ENCODE peak calls at places on chromosomes 5 and 9, in four cellular contexts. X, S, C and F are unnamed samples.

GRCh38 chr5:171175746-171176145 is 133.3 kb upstream of the TLX3 start:
- DNase-seq in X (no peak), S (no peak), C (no peak), F (no peak)

GRCh38 chr5:150189728-150190502 is at the start of gene SLC6A7:
- DNase-seq in X (no peak), S (no peak), C (no peak), F (no peak)

GRCh38 chr5:31390256-31390655 is 141.6 kb downstream of the DROSHA start:
- DNase-seq in X (no peak), S (no peak), C (no peak), F (no peak)

GRCh38 chr9:68709291-68709970 is 4.4 kb downstream of the PIP5K1B start:
- DNase-seq in X (no peak), S (no peak), C (no peak), F (no peak)

GRCh38 chr9:122213589-122214413 is 15.0 kb downstream of the LHX6 start:
- DNase-seq in X (peak), S (no peak), C (peak), F (no peak)

GRCh38 chr9:112486221-112487007 is at the start of gene KIAA1958:
- DNase-seq in X (peak), S (peak), C (peak), F (peak)

GRCh38 chr9:68493953-68494541 is 46.6 kb downstream of the TMEM252 start:
- DNase-seq in X (no peak), S (no peak), C (no peak), F (no peak)

GRCh38 chr5:168337361-168337760 is 45.9 kb downstream of the WWC1 start:
- DNase-seq in X (no peak), S (no peak), C (no peak), F (no peak)

GRCh38 chr9:77922587-77922986 is 109.0 kb downstream of the GNAQ start:
- DNase-seq in X (peak), S (no peak), C (no peak), F (peak)

GRCh38 chr9:91842358-91842757 is 107.7 kb downstream of the ROR2 start:
- DNase-seq in X (no peak), S (no peak), C (no peak), F (no peak)

GRCh38 chr5:54630738-54631369 is 113.3 kb downstream of the SNX18 start:
- DNase-seq in X (peak), S (no peak), C (no peak), F (peak)

GRCh38 chr5:59582746-59583145 is 310.8 kb downstream of the PDE4D start:
- DNase-seq in X (no peak), S (no peak), C (no peak), F (no peak)

GRCh38 chr5:59583151-59583809 is 310.2 kb downstream of the PDE4D start:
- DNase-seq in X (peak), S (no peak), C (peak), F (peak)

GRCh38 chr5:59584858-59585846 is 308.4 kb downstream of the PDE4D start:
- DNase-seq in X (no peak), S (no peak), C (no peak), F (no peak)

GRCh38 chr5:59586811-59587340 is 306.6 kb downstream of the PDE4D start:
- DNase-seq in X (no peak), S (no peak), C (no peak), F (no peak)

DNA sequence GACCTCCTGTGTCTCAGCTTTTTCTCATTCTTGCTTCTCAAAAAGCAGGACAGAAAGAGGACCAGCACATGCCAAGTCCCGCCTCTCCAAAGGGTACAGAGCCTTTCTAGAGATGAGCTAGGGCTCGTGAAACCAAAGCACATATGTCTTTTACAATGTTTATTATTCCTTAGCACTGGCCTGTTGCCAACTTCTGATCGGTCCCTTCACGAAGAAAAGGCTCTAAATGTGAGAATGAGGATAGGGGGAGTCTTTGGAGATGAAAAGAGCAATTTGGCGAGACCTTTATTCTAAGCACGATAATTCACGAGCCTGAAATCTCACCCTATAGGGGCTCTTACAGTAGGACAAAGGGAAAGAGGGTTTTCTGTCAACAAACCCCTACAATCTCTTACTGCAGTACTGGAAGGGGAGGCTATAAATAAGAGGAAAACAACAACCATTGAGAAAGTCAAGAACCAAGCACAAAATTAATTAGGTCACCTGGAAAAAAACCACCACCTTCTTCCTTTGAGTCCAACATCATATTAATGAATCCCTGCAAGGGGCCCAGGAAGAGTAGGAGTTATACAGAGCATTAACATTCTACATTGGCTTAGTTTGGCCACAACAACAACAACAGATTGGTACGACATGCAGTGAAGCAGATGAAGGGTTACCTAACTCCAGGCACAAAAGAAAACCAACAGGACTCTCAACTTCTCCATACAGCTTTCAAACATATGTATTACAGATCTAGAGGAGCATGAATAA is 309.5 kb downstream of the PDE4D start:
- DNase-seq in X (no peak), S (no peak), C (peak), F (no peak)
- TF ChIP-seq CTCF in X (no peak), S (no peak), C (no peak), F (no peak)

DNA sequence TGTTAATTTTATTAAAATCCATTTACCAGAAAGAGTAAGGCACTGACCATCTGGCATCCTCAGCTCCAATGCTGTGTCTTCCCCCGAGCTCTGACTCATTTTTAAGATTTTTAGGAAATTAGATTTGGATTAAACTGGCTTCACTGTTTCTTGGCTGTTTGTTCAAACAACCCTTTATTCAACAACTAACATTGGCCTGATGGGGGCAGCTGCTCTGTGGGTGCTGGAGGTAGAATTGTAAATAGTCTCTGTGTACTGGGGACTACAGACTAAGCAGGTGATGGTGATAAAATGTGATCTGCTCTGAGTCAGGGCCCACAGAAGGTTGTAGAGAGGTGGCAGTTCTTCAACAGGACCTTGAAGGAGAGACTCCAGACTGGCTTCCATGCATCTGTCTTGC is 2.9 kb downstream of the RABEPK start:
- DNase-seq in X (no peak), S (no peak), C (no peak), F (no peak)
- TF ChIP-seq CTCF in X (no peak), S (no peak), C (no peak), F (no peak)

GRCh38 chr5:75239681-75240080 is 3.0 kb upstream of the ANKRD31 start:
- DNase-seq in X (no peak), S (no peak), C (peak), F (no peak)
- TF ChIP-seq CTCF in X (no peak), S (no peak), C (no peak), F (no peak)

GRCh38 chr5:151628112-151628823 is 37.1 kb upstream of the FAT2 start:
- DNase-seq in X (peak), S (no peak), C (no peak), F (peak)
- TF ChIP-seq CTCF in X (no peak), S (peak), C (no peak), F (peak)

GRCh38 chr5:1052641-1053390 is 44.2 kb downstream of the NKD2 start:
- DNase-seq in X (no peak), S (peak), C (no peak), F (no peak)
- TF ChIP-seq CTCF in X (no peak), S (peak), C (no peak), F (no peak)

GRCh38 chr5:56359809-56360685 is 126.9 kb upstream of the ANKRD55 start:
- DNase-seq in X (no peak), S (no peak), C (no peak), F (no peak)

GRCh38 chr5:56358046-56358445 is 124.9 kb upstream of the ANKRD55 start:
- DNase-seq in X (no peak), S (no peak), C (no peak), F (no peak)

GRCh38 chr5:56359429-56359781 is 126.3 kb upstream of the ANKRD55 start:
- DNase-seq in X (no peak), S (no peak), C (no peak), F (peak)

GRCh38 chr5:56357426-56357825 is 124.3 kb upstream of the ANKRD55 start:
- DNase-seq in X (no peak), S (no peak), C (no peak), F (no peak)

DNA sequence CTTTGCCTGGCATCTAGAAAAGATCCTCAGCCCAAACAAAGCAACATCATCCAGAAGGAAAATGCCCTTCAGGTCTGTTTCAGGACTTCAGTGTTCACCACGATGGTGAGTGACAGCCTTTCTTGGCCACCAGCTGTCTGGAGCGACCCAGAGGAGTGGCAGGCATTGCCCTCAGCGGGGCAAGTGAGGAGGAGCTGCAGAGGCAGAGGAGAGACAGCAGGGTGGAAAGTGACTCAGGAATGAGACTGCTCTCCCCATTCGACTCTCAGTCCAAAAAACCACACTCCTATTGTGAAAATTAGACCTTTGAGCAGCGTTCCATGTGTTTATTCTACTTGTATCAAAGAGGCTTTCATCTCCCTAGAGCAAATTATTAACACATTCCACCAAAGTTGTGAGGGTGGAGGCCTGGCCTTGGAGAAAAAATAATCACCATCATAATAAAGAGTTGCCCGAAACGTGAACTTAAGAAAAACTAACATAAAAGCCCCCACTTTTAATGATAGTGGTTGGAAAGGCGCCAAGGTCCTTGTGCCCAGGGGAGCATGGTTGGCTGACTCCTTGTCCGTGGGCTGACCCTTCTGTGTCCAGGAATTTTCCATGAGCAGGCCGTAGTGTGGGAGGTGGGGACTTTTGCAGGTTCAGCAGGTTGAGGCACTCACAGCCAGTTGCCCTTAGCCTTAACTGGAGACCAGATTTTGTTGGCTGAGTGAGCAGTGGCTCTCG is 125.7 kb upstream of the ANKRD55 start:
- DNase-seq in X (peak), S (no peak), C (peak), F (peak)
- TF ChIP-seq CTCF in X (no peak), S (no peak), C (no peak), F (no peak)